ENCODE peak calls at places on chromosomes 12 and 14, in four cellular contexts. One of them, this sample, is unnamed.

GRCh38 chr12:68854078-68854468 is 46.1 kb downstream of the MDM2 start:
- DNase-seq in mucosa of descending colon: no peak
- DNase-seq in CD8-positive, alpha-beta T cell: no peak
- DNase-seq in BE2C: no peak
- DNase-seq in this sample: no peak

GRCh38 chr12:95218852-95219171 is 1.2 kb downstream of the VEZT start:
- DNase-seq in BE2C: no peak
- DNase-seq in CD8-positive, alpha-beta T cell: no peak
- DNase-seq in mucosa of descending colon: peak; percentile 44
- DNase-seq in this sample: no peak

GRCh38 chr14:104826197-104826857 is 25.4 kb downstream of the ZBTB42 start:
- DNase-seq in CD8-positive, alpha-beta T cell: peak; percentile 96
- DNase-seq in BE2C: peak; percentile 93
- DNase-seq in mucosa of descending colon: peak; percentile 97
- DNase-seq in this sample: peak; percentile 86

GRCh38 chr14:40847496-40847895 is 759.2 kb upstream of the LRFN5 start:
- DNase-seq in BE2C: no peak
- DNase-seq in mucosa of descending colon: no peak
- DNase-seq in CD8-positive, alpha-beta T cell: no peak
- DNase-seq in this sample: no peak

GRCh38 chr12:108307006-108307405 is 32.1 kb downstream of the CMKLR1 start:
- DNase-seq in CD8-positive, alpha-beta T cell: no peak
- DNase-seq in BE2C: no peak
- DNase-seq in mucosa of descending colon: no peak
- DNase-seq in this sample: no peak

GRCh38 chr12:44507471-44507870 is 368.6 kb downstream of the NELL2 start:
- DNase-seq in CD8-positive, alpha-beta T cell: no peak
- DNase-seq in mucosa of descending colon: no peak
- DNase-seq in BE2C: no peak
- DNase-seq in this sample: no peak

GRCh38 chr12:122665349-122665748 is 37.8 kb downstream of the HCAR2 start:
- DNase-seq in mucosa of descending colon: no peak
- DNase-seq in CD8-positive, alpha-beta T cell: no peak
- DNase-seq in BE2C: no peak
- DNase-seq in this sample: no peak

GRCh38 chr12:53860426-53861223 is 78.0 kb upstream of the HOXC13 start:
- DNase-seq in CD8-positive, alpha-beta T cell: no peak
- DNase-seq in BE2C: no peak
- DNase-seq in mucosa of descending colon: no peak
- DNase-seq in this sample: no peak

GRCh38 chr12:2682301-2683282 is 112.2 kb upstream of the FKBP4 start:
- DNase-seq in BE2C: peak; percentile 57
- DNase-seq in mucosa of descending colon: no peak
- DNase-seq in CD8-positive, alpha-beta T cell: peak; percentile 33
- DNase-seq in this sample: no peak

GRCh38 chr14:106556665-106557289 is 1030.4 kb downstream of the TMEM121 start:
- DNase-seq in BE2C: peak; percentile 79
- DNase-seq in CD8-positive, alpha-beta T cell: peak; percentile 65
- DNase-seq in mucosa of descending colon: peak; percentile 74
- DNase-seq in this sample: peak; percentile 34

GRCh38 chr14:75375983-75376382 is 51.8 kb upstream of the JDP2 start:
- DNase-seq in CD8-positive, alpha-beta T cell: no peak
- DNase-seq in BE2C: no peak
- DNase-seq in mucosa of descending colon: no peak
- DNase-seq in this sample: no peak

GRCh38 chr12:38904932-38905479 is 385 bp downstream of the CPNE8 start:
- DNase-seq in mucosa of descending colon: peak; percentile 85
- DNase-seq in CD8-positive, alpha-beta T cell: peak; percentile 21
- DNase-seq in BE2C: peak; percentile 90
- DNase-seq in this sample: peak; percentile 73

GRCh38 chr14:33184587-33184986 is 245.9 kb downstream of the NPAS3 start:
- DNase-seq in BE2C: peak; percentile 25
- DNase-seq in CD8-positive, alpha-beta T cell: no peak
- DNase-seq in mucosa of descending colon: no peak
- DNase-seq in this sample: no peak

GRCh38 chr12:6034596-6034995 is 89.5 kb upstream of the ANO2 start:
- DNase-seq in BE2C: no peak
- DNase-seq in mucosa of descending colon: no peak
- DNase-seq in CD8-positive, alpha-beta T cell: no peak
- DNase-seq in this sample: no peak

GRCh38 chr14:71703477-71703876 is 228.8 kb upstream of the RGS6 start:
- DNase-seq in CD8-positive, alpha-beta T cell: no peak
- DNase-seq in mucosa of descending colon: no peak
- DNase-seq in BE2C: no peak
- DNase-seq in this sample: no peak

GRCh38 chr14:32593290-32593942 is 264.3 kb downstream of the AKAP6 start:
- DNase-seq in mucosa of descending colon: no peak
- DNase-seq in CD8-positive, alpha-beta T cell: no peak
- DNase-seq in BE2C: no peak
- DNase-seq in this sample: no peak

GRCh38 chr14:69285661-69286255 is 25.8 kb downstream of the GALNT16 start:
- DNase-seq in CD8-positive, alpha-beta T cell: no peak
- DNase-seq in BE2C: no peak
- DNase-seq in mucosa of descending colon: no peak
- DNase-seq in this sample: no peak

GRCh38 chr12:2691001-2691339 is 103.8 kb upstream of the FKBP4 start:
- DNase-seq in mucosa of descending colon: peak; percentile 56
- DNase-seq in BE2C: no peak
- DNase-seq in CD8-positive, alpha-beta T cell: peak; percentile 38
- DNase-seq in this sample: no peak

GRCh38 chr12:9751204-9752144 is 9.2 kb downstream of the CD69 start:
- DNase-seq in mucosa of descending colon: no peak
- DNase-seq in BE2C: no peak
- DNase-seq in CD8-positive, alpha-beta T cell: no peak
- DNase-seq in this sample: no peak

GRCh38 chr14:90398315-90398811 is 1.5 kb downstream of the CALM1 start:
- DNase-seq in CD8-positive, alpha-beta T cell: peak; percentile 37
- DNase-seq in mucosa of descending colon: peak; percentile 74
- DNase-seq in BE2C: peak; percentile 79
- DNase-seq in this sample: peak; percentile 54

GRCh38 chr12:46674818-46675217 is 151.0 kb downstream of the SLC38A4 start:
- DNase-seq in CD8-positive, alpha-beta T cell: no peak
- DNase-seq in mucosa of descending colon: no peak
- DNase-seq in BE2C: no peak
- DNase-seq in this sample: no peak

GRCh38 chr12:88272456-88272855 is 130.3 kb downstream of the TMTC3 start:
- DNase-seq in BE2C: no peak
- DNase-seq in mucosa of descending colon: no peak
- DNase-seq in CD8-positive, alpha-beta T cell: no peak
- DNase-seq in this sample: no peak

GRCh38 chr14:100677925-100678765 is 48.5 kb upstream of the DLK1 start:
- DNase-seq in BE2C: peak; percentile 98
- DNase-seq in CD8-positive, alpha-beta T cell: no peak
- DNase-seq in mucosa of descending colon: peak; percentile 73
- DNase-seq in this sample: no peak

GRCh38 chr12:77924703-77925102 is 94.0 kb downstream of the NAV3 start:
- DNase-seq in CD8-positive, alpha-beta T cell: no peak
- DNase-seq in BE2C: no peak
- DNase-seq in mucosa of descending colon: no peak
- DNase-seq in this sample: no peak

GRCh38 chr14:100872641-100873071 is 30.9 kb downstream of the RTL1 start:
- DNase-seq in mucosa of descending colon: no peak
- DNase-seq in CD8-positive, alpha-beta T cell: no peak
- DNase-seq in BE2C: peak; percentile 15
- DNase-seq in this sample: no peak

GRCh38 chr12:107091989-107092641 is 1.2 kb downstream of the CRY1 start:
- DNase-seq in mucosa of descending colon: no peak
- DNase-seq in BE2C: peak; percentile 46
- DNase-seq in CD8-positive, alpha-beta T cell: peak; percentile 6
- DNase-seq in this sample: peak; percentile 24
- H3K4me3 ChIP-seq in mucosa of descending colon: peak overlapping the region; percentile 84
- H3K4me3 ChIP-seq in BE2C: peak overlapping the region; percentile 90
- H3K4me3 ChIP-seq in CD8-positive, alpha-beta T cell: peak overlapping the region; percentile 87
- H3K4me3 ChIP-seq in this sample: peak overlapping the region; percentile 68

GRCh38 chr12:92075425-92075891 is 70.2 kb downstream of the BTG1 start:
- DNase-seq in mucosa of descending colon: no peak
- DNase-seq in CD8-positive, alpha-beta T cell: no peak
- DNase-seq in BE2C: no peak
- DNase-seq in this sample: no peak
- H3K4me1 ChIP-seq in mucosa of descending colon: peaks cover 6% of the 10 kb centered on the region
- H3K4me1 ChIP-seq in CD8-positive, alpha-beta T cell: peaks cover 31% of the 10 kb centered on the region
- H3K4me1 ChIP-seq in BE2C: peaks cover 3% of the 10 kb centered on the region
- H3K4me1 ChIP-seq in this sample: peaks cover 4% of the 10 kb centered on the region

GRCh38 chr12:4276524-4277204 is 3.1 kb downstream of the CCND2 start:
- DNase-seq in CD8-positive, alpha-beta T cell: peak; percentile 80
- DNase-seq in mucosa of descending colon: peak; percentile 87
- DNase-seq in BE2C: peak; percentile 82
- DNase-seq in this sample: peak; percentile 85

GRCh38 chr12:4277856-4278581 is 4.5 kb downstream of the CCND2 start:
- DNase-seq in BE2C: no peak
- DNase-seq in CD8-positive, alpha-beta T cell: no peak
- DNase-seq in mucosa of descending colon: no peak
- DNase-seq in this sample: no peak

GRCh38 chr12:4278582-4278939 is 5.0 kb downstream of the CCND2 start:
- DNase-seq in mucosa of descending colon: peak; percentile 71
- DNase-seq in BE2C: no peak
- DNase-seq in CD8-positive, alpha-beta T cell: no peak
- DNase-seq in this sample: no peak

GRCh38 chr12:4275869-4276253 is 2.3 kb downstream of the CCND2 start:
- DNase-seq in CD8-positive, alpha-beta T cell: no peak
- DNase-seq in BE2C: no peak
- DNase-seq in mucosa of descending colon: peak; percentile 64
- DNase-seq in this sample: no peak

GRCh38 chr12:4277205-4277543 is 3.6 kb downstream of the CCND2 start:
- DNase-seq in CD8-positive, alpha-beta T cell: no peak
- DNase-seq in mucosa of descending colon: no peak
- DNase-seq in BE2C: no peak
- DNase-seq in this sample: no peak
- H3K4me3 ChIP-seq in CD8-positive, alpha-beta T cell: no peak overlapping the region
- H3K4me3 ChIP-seq in mucosa of descending colon: no peak overlapping the region
- H3K4me3 ChIP-seq in BE2C: no peak overlapping the region
- H3K4me3 ChIP-seq in this sample: no peak overlapping the region

DNA sequence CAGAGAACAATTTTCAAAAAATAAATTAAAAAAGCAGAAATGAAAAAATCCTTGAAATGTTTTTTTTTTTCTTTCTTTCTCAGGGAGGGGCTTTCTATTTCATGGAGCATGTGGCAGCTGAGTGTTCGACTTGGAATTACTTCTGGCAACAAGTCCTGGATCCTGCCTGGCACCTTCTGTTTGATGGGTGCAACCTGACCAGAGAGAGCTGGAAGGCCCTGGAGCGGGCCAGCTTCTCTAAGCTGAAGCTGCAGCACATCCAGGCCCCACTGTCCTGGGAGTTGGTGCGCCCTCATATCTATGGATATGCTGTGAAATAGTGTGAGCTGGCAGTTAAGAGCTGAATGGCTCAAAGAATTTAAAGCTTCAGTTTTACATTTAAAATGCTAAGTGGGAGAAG is 22.5 kb upstream of the HIGD1C start:
- DNase-seq in mucosa of descending colon: no peak
- DNase-seq in BE2C: no peak
- DNase-seq in CD8-positive, alpha-beta T cell: no peak
- DNase-seq in this sample: no peak
- H3K4me1 ChIP-seq in mucosa of descending colon: peaks cover 42% of the 10 kb centered on the region
- H3K4me1 ChIP-seq in BE2C: peaks cover 21% of the 10 kb centered on the region
- H3K4me1 ChIP-seq in CD8-positive, alpha-beta T cell: peaks cover 18% of the 10 kb centered on the region
- H3K4me1 ChIP-seq in this sample: peaks cover 6% of the 10 kb centered on the region